ENCODE peak calls at places on chromosomes 11 and 22, in six cellular contexts. A is SK-N-DZ; S is activated T-cell treated with anti-CD3 and anti-CD28 coated beads, Interleukin-2, amount 50 U/mL, for 24 hours; F is hippocampal formation; Y is EL; L is progenitor cell of endocrine pancreas. W is an unnamed sample.
A peak's percentile ranks its signal among the peaks of the same experiment; 100 is the strongest.

GRCh38 chr11:117809236-117810055 is 12.4 kb upstream of the DSCAML1 start:
- DNase-seq in F (peak; percentile 73), S (peak; percentile 67), A (peak; percentile 66), L (no peak), Y (peak; percentile 40), W (peak; percentile 20)

GRCh38 chr11:119330237-119330636 is 4.1 kb upstream of the RNF26 start:
- DNase-seq in A (no peak), S (no peak), F (no peak), Y (no peak), L (no peak), W (no peak)

GRCh38 chr22:50529416-50530279 is at the start of gene TYMP:
- DNase-seq in Y (peak; percentile 70), S (peak; percentile 86), F (no peak), L (no peak), A (no peak), W (no peak)

GRCh38 chr11:69683764-69684333 is 8.7 kb upstream of the LTO1 start:
- DNase-seq in F (no peak), A (peak; percentile 56), Y (no peak), L (no peak), S (no peak), W (no peak)

GRCh38 chr11:36034572-36035331 is 90.9 kb downstream of the LDLRAD3 start:
- DNase-seq in A (no peak), Y (peak; percentile 96), F (no peak), S (no peak), L (no peak), W (peak; percentile 77)

GRCh38 chr11:60857378-60858232 is 1.9 kb upstream of the PTGDR2 start:
- DNase-seq in Y (peak; percentile 39), L (no peak), S (no peak), F (no peak), A (no peak), W (peak; percentile 64)

GRCh38 chr11:134552749-134553148 is 140.7 kb upstream of the B3GAT1 start:
- DNase-seq in S (no peak), L (no peak), F (no peak), A (no peak), Y (no peak), W (no peak)

GRCh38 chr11:14908214-14908880 is 16.3 kb upstream of the CYP2R1 start:
- DNase-seq in L (no peak), S (no peak), F (no peak), Y (peak; percentile 43), A (peak; percentile 52), W (peak; percentile 41)

GRCh38 chr11:66327171-66328035 is 8.8 kb downstream of the RIN1 start:
- DNase-seq in L (no peak), Y (peak; percentile 86), F (no peak), S (no peak), A (no peak), W (peak; percentile 71)

GRCh38 chr22:27495325-27495724 is 306.2 kb downstream of the MN1 start:
- DNase-seq in Y (no peak), A (no peak), S (no peak), L (no peak), F (no peak), W (no peak)

GRCh38 chr22:17980013-17980510 is 44.3 kb downstream of the MICAL3 start:
- DNase-seq in A (no peak), L (no peak), Y (no peak), S (no peak), F (no peak), W (no peak)

GRCh38 chr22:25829237-25829636 is 87.2 kb downstream of the MYO18B start:
- DNase-seq in L (no peak), Y (no peak), A (no peak), F (no peak), S (no peak), W (no peak)

GRCh38 chr22:19419464-19420178 is 11.9 kb downstream of the HIRA start:
- DNase-seq in A (no peak), S (peak; percentile 41), F (no peak), L (no peak), Y (no peak), W (no peak)

GRCh38 chr11:67268036-67268683 is 1.9 kb downstream of the GRK2 start:
- DNase-seq in A (no peak), F (no peak), Y (no peak), L (no peak), S (peak; percentile 73), W (no peak)

GRCh38 chr11:63608353-63609345 is 5.6 kb downstream of the PLAAT3 start:
- DNase-seq in S (no peak), F (no peak), A (no peak), Y (peak; percentile 88), L (no peak), W (peak; percentile 85)

GRCh38 chr22:19596680-19597398 is 72.6 kb upstream of the CLDN5 start:
- DNase-seq in S (no peak), L (no peak), Y (no peak), F (no peak), A (no peak), W (peak; percentile 47)

GRCh38 chr11:64341851-64342791 is 2.1 kb downstream of the CCDC88B start:
- DNase-seq in L (peak; percentile 68), S (peak; percentile 96), Y (peak; percentile 90), A (peak; percentile 84), F (peak; percentile 62), W (peak; percentile 80)

GRCh38 chr11:18769802-18770456 is 21.7 kb downstream of the PTPN5 start:
- DNase-seq in A (no peak), Y (no peak), L (no peak), F (no peak), S (no peak), W (no peak)

GRCh38 chr11:59463176-59463575 is 6.4 kb downstream of the OR4D6 start:
- DNase-seq in F (no peak), Y (peak; percentile 4), A (no peak), L (no peak), S (no peak), W (no peak)

GRCh38 chr22:29277927-29278326 is 9.9 kb downstream of the EWSR1 start:
- DNase-seq in F (no peak), S (no peak), L (no peak), A (no peak), Y (no peak), W (no peak)